ENCODE peak calls at places on chromosomes 3 and 15, in five cellular contexts. B is choroid plexus epithelial cell, C is lower leg skin, I is cardiac fibroblast, T is upper lobe of right lung. P is an unnamed sample.

GRCh38 chr3:103589770-103590169 is 1155.0 kb downstream of the ZPLD1 start:
- DNase-seq in B (no peak), C (no peak), I (no peak), T (no peak), P (no peak)

GRCh38 chr3:37737134-37737533 is 124.5 kb upstream of the CTDSPL start:
- DNase-seq in B (no peak), C (no peak), I (no peak), T (no peak), P (no peak)

GRCh38 chr15:58440181-58440910 is 8.6 kb downstream of the LIPC start:
- DNase-seq in B (no peak), C (peak), I (peak), T (no peak), P (no peak)

GRCh38 chr15:99143655-99144610 is 39.1 kb downstream of the SYNM start:
- DNase-seq in B (peak), C (peak), I (peak), T (no peak), P (no peak)

GRCh38 chr3:173395073-173395411 is 2.5 kb upstream of the NLGN1 start:
- DNase-seq in B (no peak), C (no peak), I (no peak), T (no peak), P (no peak)

GRCh38 chr3:4988815-4989648 is 9.8 kb downstream of the BHLHE40 start:
- DNase-seq in B (peak), C (peak), I (peak), T (no peak), P (no peak)

GRCh38 chr3:195274259-195274966 is 3.5 kb upstream of the XXYLT1 start:
- DNase-seq in B (no peak), C (no peak), I (no peak), T (no peak), P (no peak)

GRCh38 chr3:185280572-185281365 is 26.9 kb upstream of the EHHADH start:
- DNase-seq in B (peak), C (no peak), I (peak), T (no peak), P (no peak)

GRCh38 chr3:11001020-11001657 is 8.6 kb downstream of the SLC6A1 start:
- DNase-seq in B (no peak), C (no peak), I (peak), T (no peak), P (no peak)

GRCh38 chr3:173876476-173876875 is 478.9 kb downstream of the NLGN1 start:
- DNase-seq in B (peak), C (no peak), I (peak), T (no peak), P (no peak)

GRCh38 chr3:88302003-88302393 is 152.2 kb downstream of the C3orf38 start:
- DNase-seq in B (no peak), C (no peak), I (no peak), T (no peak), P (no peak)

GRCh38 chr15:77525907-77526581 is 105.4 kb downstream of the HMG20A start:
- DNase-seq in B (no peak), C (no peak), I (no peak), T (peak), P (peak)

GRCh38 chr3:114408763-114409162 is 114.9 kb downstream of the TIGIT start:
- DNase-seq in B (no peak), C (no peak), I (no peak), T (no peak), P (no peak)

GRCh38 chr3:58577269-58577821 is at the start of gene FAM107A:
- DNase-seq in B (peak), C (peak), I (peak), T (no peak), P (peak)

GRCh38 chr3:38376098-38376816 is 29.7 kb downstream of the XYLB start:
- DNase-seq in B (no peak), C (no peak), I (no peak), T (no peak), P (no peak)

GRCh38 chr3:65928110-65928509 is 110.6 kb downstream of the MAGI1 start:
- DNase-seq in B (no peak), C (no peak), I (no peak), T (no peak), P (no peak)

GRCh38 chr3:197750863-197751737 is 1.4 kb downstream of the FYTTD1 start:
- DNase-seq in B (peak), C (peak), I (peak), T (peak), P (no peak)

GRCh38 chr3:11436775-11437174 is 164.6 kb downstream of the ATG7 start:
- DNase-seq in B (no peak), C (no peak), I (no peak), T (no peak), P (no peak)

GRCh38 chr3:50408445-50408953 is 49.2 kb upstream of the TMEM115 start:
- DNase-seq in B (no peak), C (no peak), I (no peak), T (no peak), P (no peak)

GRCh38 chr3:194494951-194495374 is 8.2 kb upstream of the ATP13A3 start:
- DNase-seq in B (no peak), C (no peak), I (no peak), T (no peak), P (no peak)

GRCh38 chr3:54188176-54188791 is 65.9 kb downstream of the CACNA2D3 start:
- DNase-seq in B (peak), C (no peak), I (peak), T (no peak), P (no peak)

GRCh38 chr15:67685008-67685599 is 140.2 kb upstream of the SKOR1 start:
- DNase-seq in B (peak), C (no peak), I (peak), T (no peak), P (no peak)

GRCh38 chr3:160134964-160135363 is 90.3 kb upstream of the C3orf80 start:
- DNase-seq in B (peak), C (no peak), I (peak), T (no peak), P (no peak)

GRCh38 chr3:148223266-148223665 is 474.4 kb upstream of the AGTR1 start:
- DNase-seq in B (peak), C (no peak), I (no peak), T (no peak), P (no peak)

GRCh38 chr3:171811913-171812321 is 1.6 kb upstream of the PLD1 start:
- DNase-seq in B (peak), C (no peak), I (peak), T (no peak), P (no peak)

GRCh38 chr3:87336761-87337160 is 60.4 kb upstream of the POU1F1 start:
- DNase-seq in B (no peak), C (no peak), I (no peak), T (no peak), P (no peak)

GRCh38 chr3:37145607-37146006 is 28.8 kb downstream of the LRRFIP2 start:
- DNase-seq in B (peak), C (no peak), I (no peak), T (no peak), P (no peak)

GRCh38 chr15:68298882-68299381 is 21.4 kb downstream of the FEM1B start:
- DNase-seq in B (peak), C (peak), I (peak), T (no peak), P (no peak)

GRCh38 chr3:10952525-10952924 is 40.0 kb upstream of the SLC6A1 start:
- DNase-seq in B (no peak), C (no peak), I (no peak), T (no peak), P (no peak)

GRCh38 chr3:13305623-13306022 is 114.5 kb downstream of the NUP210 start:
- DNase-seq in B (no peak), C (no peak), I (no peak), T (no peak), P (peak)

GRCh38 chr3:147415819-147416218 is 6.7 kb downstream of the ZIC1 start:
- DNase-seq in B (peak), C (no peak), I (no peak), T (no peak), P (no peak)

GRCh38 chr15:81097116-81097892 is 36.8 kb upstream of the CFAP161 start:
- DNase-seq in B (no peak), C (no peak), I (no peak), T (no peak), P (no peak)

GRCh38 chr3:41188291-41188690 is 11.0 kb upstream of the CTNNB1 start:
- DNase-seq in B (no peak), C (no peak), I (no peak), T (no peak), P (no peak)

GRCh38 chr3:58016710-58017109 is 8.5 kb downstream of the FLNB start:
- DNase-seq in B (no peak), C (no peak), I (no peak), T (no peak), P (no peak)

GRCh38 chr3:195774917-195775316 is 36.8 kb downstream of the MUC4 start:
- DNase-seq in B (peak), C (no peak), I (peak), T (peak), P (no peak)

GRCh38 chr3:62319570-62320243 is 53.6 kb downstream of the FEZF2 start:
- DNase-seq in B (no peak), C (no peak), I (no peak), T (no peak), P (no peak)

GRCh38 chr3:31704651-31705179 is 172.0 kb downstream of the STT3B start:
- DNase-seq in B (peak), C (no peak), I (peak), T (peak), P (no peak)

GRCh38 chr15:38074029-38074428 is 139.6 kb downstream of the TMCO5A start:
- DNase-seq in B (no peak), C (no peak), I (peak), T (no peak), P (no peak)

GRCh38 chr3:69411331-69411730 is 25.4 kb upstream of the FRMD4B start:
- DNase-seq in B (peak), C (no peak), I (peak), T (no peak), P (no peak)

GRCh38 chr3:133831966-133832801 is 26.6 kb downstream of the SRPRB start:
- DNase-seq in B (no peak), C (no peak), I (no peak), T (no peak), P (no peak)
- TF ChIP-seq CTCF in B (no peak), C (no peak), I (no peak), T (no peak), P (no peak)

GRCh38 chr3:187193181-187193580 is 4.1 kb upstream of the RTP1 start:
- DNase-seq in B (peak), C (no peak), I (peak), T (no peak), P (no peak)

GRCh38 chr3:187191271-187191670 is 6.0 kb upstream of the RTP1 start:
- DNase-seq in B (no peak), C (no peak), I (no peak), T (no peak), P (no peak)

GRCh38 chr3:187197255-187197654 is at the start of gene RTP1:
- DNase-seq in B (no peak), C (no peak), I (no peak), T (no peak), P (no peak)

GRCh38 chr3:187198490-187198889 is 1.2 kb downstream of the RTP1 start:
- DNase-seq in B (no peak), C (no peak), I (no peak), T (no peak), P (no peak)

GRCh38 chr3:187196573-187197094 is 652 bp upstream of the RTP1 start:
- DNase-seq in B (no peak), C (no peak), I (no peak), T (no peak), P (no peak)
- TF ChIP-seq CTCF in B (no peak), C (no peak), I (no peak), T (no peak), P (no peak)

DNA sequence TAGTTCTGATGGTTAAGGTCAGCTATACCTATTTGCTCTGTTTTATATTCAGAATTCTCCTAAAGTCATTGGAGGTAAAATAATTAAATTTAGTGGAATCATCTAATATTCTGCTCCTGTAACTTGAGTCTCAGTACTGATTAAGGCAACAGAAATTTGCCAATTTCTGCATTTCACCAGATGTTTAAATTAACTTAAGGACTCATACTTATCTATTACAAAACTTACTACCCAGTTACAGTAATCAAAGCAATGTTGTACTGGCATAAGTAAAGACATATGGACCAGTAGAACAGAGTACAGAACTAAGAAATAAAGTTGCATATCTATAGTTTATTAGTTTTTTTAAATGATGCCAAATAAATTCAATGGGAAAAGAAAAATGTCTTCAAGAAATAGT is 1043.8 kb downstream of the OTOL1 start:
- DNase-seq in B (no peak), C (no peak), I (no peak), T (no peak), P (no peak)
- TF ChIP-seq CTCF in B (no peak), C (no peak), I (no peak), T (no peak), P (no peak)

GRCh38 chr15:53836618-53837017 is 77.2 kb upstream of the WDR72 start:
- DNase-seq in B (no peak), C (no peak), I (no peak), T (no peak), P (no peak)

GRCh38 chr15:53837263-53837662 is 77.8 kb upstream of the WDR72 start:
- DNase-seq in B (no peak), C (no peak), I (no peak), T (peak), P (no peak)

GRCh38 chr15:53833134-53833624 is 73.7 kb upstream of the WDR72 start:
- DNase-seq in B (peak), C (no peak), I (peak), T (no peak), P (no peak)

GRCh38 chr15:53834214-53834613 is 74.8 kb upstream of the WDR72 start:
- DNase-seq in B (no peak), C (no peak), I (no peak), T (no peak), P (no peak)

DNA sequence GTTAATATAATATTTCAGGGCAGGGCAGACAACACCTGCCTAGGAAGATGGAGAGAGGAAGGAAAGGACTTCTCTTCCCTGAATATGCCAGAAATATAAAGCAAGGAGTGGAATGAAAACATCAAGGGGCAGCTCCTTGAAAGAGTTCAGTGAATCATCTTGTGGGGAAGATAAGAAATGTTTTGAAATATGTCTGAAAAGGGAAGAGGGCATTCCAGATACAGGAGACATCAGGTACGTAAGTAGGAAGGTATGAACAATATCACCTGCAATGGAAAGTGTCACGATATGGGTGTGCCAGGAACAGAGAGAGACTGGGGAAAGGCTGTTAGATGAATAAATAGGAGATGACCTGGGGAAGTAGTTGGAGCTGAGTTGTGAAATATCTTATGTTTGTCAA is 75.8 kb upstream of the WDR72 start:
- DNase-seq in B (no peak), C (no peak), I (no peak), T (no peak), P (no peak)
- TF ChIP-seq CTCF in B (no peak), C (no peak), I (no peak), T (no peak), P (no peak)

GRCh38 chr3:67649681-67650080 is 4.7 kb downstream of the SUCLG2 start:
- DNase-seq in B (no peak), C (no peak), I (no peak), T (no peak), P (no peak)
- TF ChIP-seq CTCF in B (no peak), C (no peak), I (no peak), T (no peak), P (no peak)

GRCh38 chr15:89359471-89360293 is 25.1 kb upstream of the POLG start:
- DNase-seq in B (no peak), C (no peak), I (no peak), T (no peak), P (no peak)

GRCh38 chr15:89358435-89358754 is 23.8 kb upstream of the POLG start:
- DNase-seq in B (no peak), C (no peak), I (no peak), T (no peak), P (no peak)

GRCh38 chr15:89358755-89359439 is 24.3 kb upstream of the POLG start:
- DNase-seq in B (peak), C (peak), I (peak), T (peak), P (no peak)

GRCh38 chr15:89353991-89354390 is 19.4 kb upstream of the POLG start:
- DNase-seq in B (no peak), C (no peak), I (no peak), T (no peak), P (peak)

GRCh38 chr15:89356634-89357298 is 22.1 kb upstream of the POLG start:
- DNase-seq in B (peak), C (no peak), I (peak), T (no peak), P (no peak)
- TF ChIP-seq CTCF in B (peak), C (no peak), I (no peak), T (peak), P (peak)

GRCh38 chr3:192299921-192300320 is 427.4 kb downstream of the FGF12 start:
- DNase-seq in B (no peak), C (no peak), I (no peak), T (no peak), P (no peak)

DNA sequence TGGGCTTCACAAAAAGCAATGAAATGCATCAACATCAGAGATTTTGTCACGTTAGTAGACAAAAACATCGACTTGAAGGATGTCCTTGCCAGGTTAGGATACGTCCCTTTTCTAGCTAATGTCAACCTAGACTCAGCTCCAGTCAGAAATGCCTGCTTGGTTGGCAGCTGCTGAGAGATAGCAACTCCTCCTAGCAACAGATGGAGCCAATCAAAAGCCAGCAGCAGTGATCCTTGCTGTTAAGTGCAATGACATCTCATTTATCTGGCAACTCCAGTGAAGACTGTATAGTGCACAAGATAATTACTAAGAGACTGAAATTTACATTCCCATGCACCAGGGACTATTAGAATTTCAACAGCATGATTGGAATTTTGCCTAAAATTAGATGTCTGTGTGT is 424.1 kb downstream of the FGF12 start:
- DNase-seq in B (no peak), C (no peak), I (no peak), T (no peak), P (no peak)
- TF ChIP-seq CTCF in B (no peak), C (no peak), I (no peak), T (no peak), P (no peak)

GRCh38 chr3:187970106-187970505 is 183.9 kb upstream of the LPP start:
- DNase-seq in B (no peak), C (no peak), I (no peak), T (no peak), P (no peak)

GRCh38 chr3:187969581-187969950 is 184.4 kb upstream of the LPP start:
- DNase-seq in B (no peak), C (no peak), I (no peak), T (no peak), P (no peak)

GRCh38 chr3:187972454-187972853 is 181.5 kb upstream of the LPP start:
- DNase-seq in B (no peak), C (no peak), I (no peak), T (no peak), P (no peak)

GRCh38 chr3:187973977-187974856 is 179.7 kb upstream of the LPP start:
- DNase-seq in B (no peak), C (no peak), I (no peak), T (no peak), P (no peak)

GRCh38 chr3:187971629-187972028 is 182.3 kb upstream of the LPP start:
- DNase-seq in B (no peak), C (no peak), I (no peak), T (no peak), P (no peak)
- TF ChIP-seq CTCF in B (peak), C (no peak), I (no peak), T (no peak), P (no peak)

P was measured in chondrocyte.